ENCODE peak calls at places on chromosomes 13 and 19, in six cellular contexts. J, K, W, A, C and X are unnamed samples.
A peak's percentile ranks its signal among the peaks of the same experiment; 100 is the strongest.

GRCh38 chr13:87052731-87053130 is 618.4 kb upstream of the SLITRK5 start:
- DNase-seq in J (no peak), K (peak; percentile 54), W (no peak), A (no peak), C (no peak), X (no peak)

GRCh38 chr13:78136966-78137365 is 218.3 kb upstream of the EDNRB start:
- DNase-seq in J (no peak), K (no peak), W (no peak), A (no peak), C (no peak), X (no peak)

GRCh38 chr13:41780736-41781708 is 179.9 kb downstream of the VWA8 start:
- DNase-seq in J (no peak), K (peak; percentile 80), W (no peak), A (no peak), C (peak; percentile 11), X (no peak)

GRCh38 chr19:34639491-34640085 is 37.4 kb downstream of the SCGB2B2 start:
- DNase-seq in J (peak; percentile 36), K (peak; percentile 72), W (peak; percentile 38), A (peak; percentile 43), C (peak; percentile 61), X (no peak)

GRCh38 chr13:60448907-60449510 is 52.0 kb downstream of the TDRD3 start:
- DNase-seq in J (peak; percentile 16), K (peak; percentile 68), W (no peak), A (peak; percentile 22), C (peak; percentile 24), X (no peak)

GRCh38 chr19:4911314-4911713 is 2.0 kb downstream of the UHRF1 start:
- DNase-seq in J (no peak), K (peak; percentile 25), W (no peak), A (no peak), C (no peak), X (no peak)

GRCh38 chr19:30224689-30225606 is 147.2 kb upstream of the ZNF536 start:
- DNase-seq in J (peak; percentile 43), K (no peak), W (no peak), A (no peak), C (no peak), X (no peak)

GRCh38 chr19:40717880-40718773 is 1.2 kb downstream of the ITPKC start:
- DNase-seq in J (no peak), K (peak; percentile 15), W (no peak), A (no peak), C (no peak), X (no peak)

GRCh38 chr13:28680541-28680940 is 21.6 kb downstream of the POMP start:
- DNase-seq in J (no peak), K (no peak), W (no peak), A (no peak), C (no peak), X (no peak)

GRCh38 chr13:28685114-28685513 is 26.2 kb downstream of the POMP start:
- DNase-seq in J (no peak), K (no peak), W (no peak), A (no peak), C (no peak), X (no peak)

GRCh38 chr13:28678809-28679208 is 19.9 kb downstream of the POMP start:
- DNase-seq in J (no peak), K (no peak), W (no peak), A (no peak), C (no peak), X (no peak)

GRCh38 chr13:28684257-28684656 is 25.3 kb downstream of the POMP start:
- DNase-seq in J (peak; percentile 63), K (no peak), W (no peak), A (no peak), C (no peak), X (no peak)

DNA sequence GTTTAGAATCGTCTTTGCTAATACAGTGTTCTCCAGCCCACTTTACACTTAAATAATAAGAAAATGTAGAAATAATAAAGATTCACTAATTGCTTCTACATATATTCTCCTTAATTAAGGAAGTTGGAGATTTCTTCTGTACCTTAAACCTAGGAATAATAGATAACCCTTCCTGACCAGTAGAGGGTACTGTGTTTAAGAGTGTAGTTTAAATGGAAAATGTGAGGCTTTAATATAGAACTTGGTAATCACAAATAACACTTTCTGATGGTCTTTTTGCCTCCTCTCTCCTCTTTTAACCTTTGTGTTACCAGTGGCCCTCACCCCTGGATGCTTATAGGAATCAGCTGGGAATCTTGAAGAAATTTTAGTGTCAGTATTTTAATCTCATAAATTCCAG is 20.7 kb downstream of the POMP start:
- DNase-seq in J (no peak), K (peak; percentile 31), W (no peak), A (no peak), C (no peak), X (no peak)
- TF ChIP-seq CTCF in J (peak; percentile 32), K (peak; percentile 53), W (no peak), A (peak; percentile 41), C (peak; percentile 11), X (no peak)

GRCh38 chr19:37876047-37876446 is 30.3 kb downstream of the WDR87 start:
- DNase-seq in J (no peak), K (no peak), W (no peak), A (no peak), C (no peak), X (no peak)
- TF ChIP-seq CTCF in J (no peak), K (no peak), W (no peak), A (no peak), C (no peak), X (no peak)

GRCh38 chr19:18940791-18941627 is at the start of gene HOMER3:
- DNase-seq in J (peak; percentile 94), K (peak; percentile 39), W (peak; percentile 77), A (peak; percentile 90), C (peak; percentile 85), X (peak; percentile 62)
- TF ChIP-seq CTCF in J (no peak), K (peak; percentile 48), W (peak; percentile 10), A (peak; percentile 44), C (peak; percentile 10), X (no peak)

GRCh38 chr13:26221721-26222522 is at the start of gene RNF6:
- DNase-seq in J (peak; percentile 85), K (peak; percentile 99), W (peak; percentile 78), A (peak; percentile 97), C (peak; percentile 97), X (peak; percentile 87)

GRCh38 chr13:26219726-26220125 is 2.4 kb downstream of the RNF6 start:
- DNase-seq in J (no peak), K (peak; percentile 29), W (no peak), A (no peak), C (no peak), X (no peak)

GRCh38 chr13:26221399-26221720 is 754 bp downstream of the RNF6 start:
- DNase-seq in J (no peak), K (no peak), W (no peak), A (no peak), C (no peak), X (no peak)

GRCh38 chr13:26220575-26220974 is 1.5 kb downstream of the RNF6 start:
- DNase-seq in J (no peak), K (peak; percentile 68), W (no peak), A (no peak), C (no peak), X (no peak)

GRCh38 chr13:26222523-26223046 is 471 bp upstream of the RNF6 start:
- DNase-seq in J (no peak), K (no peak), W (no peak), A (no peak), C (no peak), X (no peak)
- TF ChIP-seq CTCF in J (no peak), K (no peak), W (no peak), A (no peak), C (no peak), X (no peak)

GRCh38 chr19:10615429-10616023 is 9.8 kb upstream of the SLC44A2 start:
- DNase-seq in J (no peak), K (no peak), W (no peak), A (no peak), C (no peak), X (no peak)

GRCh38 chr19:10617409-10618121 is 7.8 kb upstream of the SLC44A2 start:
- DNase-seq in J (no peak), K (peak; percentile 89), W (no peak), A (no peak), C (no peak), X (no peak)

GRCh38 chr19:10621966-10622365 is 3.4 kb upstream of the SLC44A2 start:
- DNase-seq in J (no peak), K (no peak), W (no peak), A (no peak), C (no peak), X (no peak)

GRCh38 chr19:10620786-10621185 is 4.6 kb upstream of the SLC44A2 start:
- DNase-seq in J (no peak), K (no peak), W (no peak), A (no peak), C (no peak), X (no peak)

GRCh38 chr19:10618846-10619245 is 6.5 kb upstream of the SLC44A2 start:
- DNase-seq in J (no peak), K (no peak), W (no peak), A (no peak), C (no peak), X (no peak)
- TF ChIP-seq CTCF in J (no peak), K (no peak), W (no peak), A (no peak), C (no peak), X (no peak)

GRCh38 chr19:41928221-41928683 is at the start of gene ERFL:
- DNase-seq in J (peak; percentile 51), K (no peak), W (no peak), A (no peak), C (no peak), X (no peak)
- TF ChIP-seq CTCF in J (no peak), K (no peak), W (no peak), A (peak; percentile 18), C (no peak), X (no peak)

GRCh38 chr13:107867701-107868661 is 347.4 kb downstream of the LIG4 start:
- DNase-seq in J (peak; percentile 70), K (peak; percentile 57), W (no peak), A (no peak), C (no peak), X (no peak)
- TF ChIP-seq CTCF in J (peak; percentile 48), K (peak; percentile 76), W (no peak), A (peak; percentile 8), C (no peak), X (no peak)

DNA sequence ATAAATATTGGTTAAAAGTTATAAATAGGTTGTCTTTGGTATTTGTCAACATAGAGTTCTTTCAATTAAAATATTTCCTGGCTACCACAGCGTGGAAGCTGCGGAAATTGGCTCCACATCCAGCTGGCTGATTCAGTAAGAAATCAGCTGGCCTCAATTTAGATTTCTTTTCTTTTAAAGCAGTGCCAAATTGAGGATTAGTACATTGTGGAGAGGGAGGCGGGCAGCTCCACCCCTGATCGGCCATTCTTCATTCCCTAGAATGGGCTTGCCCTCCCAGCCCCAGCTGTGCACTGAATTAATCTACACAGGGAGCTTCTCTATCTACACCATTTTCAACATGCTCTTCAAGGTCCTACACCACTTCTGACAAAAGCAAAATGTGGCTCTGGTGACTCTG is 624.8 kb downstream of the DACH1 start:
- DNase-seq in J (no peak), K (no peak), W (no peak), A (no peak), C (peak; percentile 8), X (no peak)
- TF ChIP-seq CTCF in J (no peak), K (no peak), W (no peak), A (no peak), C (no peak), X (no peak)

GRCh38 chr13:40170982-40171381 is 495.5 kb downstream of the FOXO1 start:
- DNase-seq in J (no peak), K (no peak), W (no peak), A (no peak), C (no peak), X (no peak)
- TF ChIP-seq CTCF in J (no peak), K (no peak), W (no peak), A (no peak), C (no peak), X (no peak)